ENCODE peak calls at places on chromosomes 7 and 10, in five cellular contexts. F is GM23338, O is A673, L is left ventricle myocardium inferior, A is Panc1. M is an unnamed sample.

GRCh38 chr7:282621-283020 is 7.3 kb upstream of the FOXL3 start:
- DNase-seq in F (no peak), O (no peak), L (peak), A (no peak), M (no peak)

GRCh38 chr7:157513682-157514081 is 176.9 kb downstream of the DNAJB6 start:
- DNase-seq in F (no peak), O (no peak), L (no peak), A (no peak), M (no peak)

GRCh38 chr7:149872419-149873073 is 1.2 kb upstream of the ATP6V0E2 start:
- DNase-seq in F (peak), O (peak), L (peak), A (peak), M (peak)

GRCh38 chr10:91104185-91105041 is 116.0 kb upstream of the PCGF5 start:
- DNase-seq in F (no peak), O (no peak), L (no peak), A (no peak), M (peak)

GRCh38 chr10:97468162-97468561 is 22.2 kb downstream of the ZDHHC16 start:
- DNase-seq in F (no peak), O (no peak), L (no peak), A (no peak), M (peak)

GRCh38 chr7:157414702-157415096 is 77.9 kb downstream of the DNAJB6 start:
- DNase-seq in F (no peak), O (no peak), L (no peak), A (no peak), M (no peak)

GRCh38 chr7:2030475-2031456 is 202.0 kb downstream of the MAD1L1 start:
- DNase-seq in F (no peak), O (no peak), L (peak), A (no peak), M (no peak)

GRCh38 chr7:27156901-27157716 is 634 bp upstream of the HOXA7 start:
- DNase-seq in F (no peak), O (no peak), L (no peak), A (no peak), M (no peak)

GRCh38 chr10:76352300-76352699 is 920.9 kb downstream of the LRMDA start:
- DNase-seq in F (no peak), O (no peak), L (no peak), A (no peak), M (no peak)

GRCh38 chr7:7719235-7719634 is 828 bp upstream of the RPA3 start:
- DNase-seq in F (no peak), O (peak), L (no peak), A (peak), M (peak)

GRCh38 chr10:11158080-11158479 is 140.4 kb downstream of the CELF2 start:
- DNase-seq in F (no peak), O (no peak), L (no peak), A (no peak), M (no peak)

GRCh38 chr7:133364959-133365680 is 112.2 kb downstream of the EXOC4 start:
- DNase-seq in F (no peak), O (peak), L (no peak), A (no peak), M (no peak)

GRCh38 chr10:126430512-126430911 is 42.2 kb upstream of the ADAM12 start:
- DNase-seq in F (no peak), O (no peak), L (no peak), A (no peak), M (no peak)

GRCh38 chr10:61078542-61078941 is 134.6 kb upstream of the RHOBTB1 start:
- DNase-seq in F (no peak), O (peak), L (no peak), A (no peak), M (no peak)

GRCh38 chr10:78964952-78965633 is 103.7 kb upstream of the ZMIZ1 start:
- DNase-seq in F (peak), O (no peak), L (peak), A (peak), M (no peak)

GRCh38 chr10:11506247-11506789 is 105.1 kb downstream of the USP6NL start:
- DNase-seq in F (no peak), O (no peak), L (no peak), A (no peak), M (no peak)

GRCh38 chr7:29173458-29173857 is 21.1 kb upstream of the CHN2 start:
- DNase-seq in F (no peak), O (no peak), L (no peak), A (no peak), M (no peak)

GRCh38 chr7:143434660-143435059 is 8.6 kb upstream of the TAS2R60 start:
- DNase-seq in F (no peak), O (peak), L (peak), A (no peak), M (no peak)

GRCh38 chr7:70569335-70569819 is 562.6 kb upstream of the GALNT17 start:
- DNase-seq in F (no peak), O (no peak), L (no peak), A (no peak), M (peak)

GRCh38 chr10:97454330-97455036 is 8.5 kb downstream of the ZDHHC16 start:
- DNase-seq in F (no peak), O (peak), L (no peak), A (no peak), M (no peak)

GRCh38 chr7:95632609-95633008 is 36.3 kb upstream of the PDK4 start:
- DNase-seq in F (no peak), O (no peak), L (no peak), A (no peak), M (no peak)

GRCh38 chr7:47495269-47495875 is 86.5 kb downstream of the TNS3 start:
- DNase-seq in F (no peak), O (no peak), L (no peak), A (no peak), M (no peak)

GRCh38 chr7:47497367-47498096 is 84.4 kb downstream of the TNS3 start:
- DNase-seq in F (no peak), O (no peak), L (no peak), A (no peak), M (peak)

GRCh38 chr7:47496666-47497065 is 85.2 kb downstream of the TNS3 start:
- DNase-seq in F (no peak), O (no peak), L (no peak), A (no peak), M (no peak)

GRCh38 chr7:47493971-47494370 is 87.9 kb downstream of the TNS3 start:
- DNase-seq in F (no peak), O (no peak), L (no peak), A (no peak), M (no peak)

GRCh38 chr7:47496064-47496665 is 85.7 kb downstream of the TNS3 start:
- DNase-seq in F (no peak), O (no peak), L (no peak), A (no peak), M (no peak)
- H3K4me3 ChIP-seq in F (no peak), O (no peak), L (no peak), A (no peak), M (no peak)

DNA sequence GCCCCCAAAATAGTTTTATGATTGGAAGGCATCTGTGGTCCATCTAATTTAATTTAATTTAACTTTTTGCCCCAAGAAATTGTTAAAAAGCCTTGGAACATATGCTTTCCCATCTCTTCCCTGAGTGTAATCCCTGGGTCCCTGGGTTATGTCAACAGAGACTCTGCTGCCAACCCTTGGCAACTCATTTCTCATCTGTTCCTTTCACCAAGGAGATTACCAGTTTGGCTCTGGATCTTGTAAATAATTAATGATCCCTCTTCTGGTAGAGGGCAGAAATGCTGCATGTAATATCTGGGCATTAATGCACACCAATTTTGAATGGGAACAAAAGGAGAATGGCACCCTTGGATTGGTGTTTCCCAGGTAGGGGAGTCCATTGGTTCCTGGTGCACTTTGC is 514.2 kb downstream of the CCSER2 start:
- DNase-seq in F (no peak), O (no peak), L (no peak), A (no peak), M (no peak)
- TF ChIP-seq CTCF in F (no peak), O (no peak), L (no peak), A (no peak), M (no peak)

GRCh38 chr7:124796771-124797170 is 31.2 kb upstream of the GPR37 start:
- DNase-seq in F (no peak), O (no peak), L (no peak), A (no peak), M (no peak)

GRCh38 chr7:124800386-124800785 is 34.8 kb upstream of the GPR37 start:
- DNase-seq in F (no peak), O (no peak), L (no peak), A (no peak), M (no peak)

GRCh38 chr7:124801330-124801895 is 35.8 kb upstream of the GPR37 start:
- DNase-seq in F (no peak), O (no peak), L (no peak), A (no peak), M (no peak)

GRCh38 chr7:124799448-124799847 is 33.9 kb upstream of the GPR37 start:
- DNase-seq in F (no peak), O (no peak), L (no peak), A (no peak), M (no peak)
- H3K4me3 ChIP-seq in F (no peak), O (no peak), L (no peak), A (no peak), M (no peak)

GRCh38 chr10:14822879-14823755 is 14.7 kb downstream of the CDNF start:
- DNase-seq in F (peak), O (peak), L (peak), A (peak), M (peak)
- TF ChIP-seq CTCF in F (peak), O (peak), L (peak), A (peak), M (peak)

M was measured in GM12865.